ENCODE peak calls at places on chromosomes 1 and 21, in six cellular contexts. F, H, C, K, O and I are unnamed samples.

GRCh38 chr21:36735201-36735515 is 36.2 kb downstream of the SIM2 start:
- DNase-seq in O (no peak), K (no peak), H (no peak), F (no peak), C (no peak), I (no peak)

GRCh38 chr1:199007423-199007822 is 368.6 kb downstream of the PTPRC start:
- DNase-seq in H (no peak), O (no peak), K (no peak), F (peak; percentile 19), C (no peak), I (no peak)

GRCh38 chr1:197884173-197884572 is 18.3 kb upstream of the C1orf53 start:
- DNase-seq in K (no peak), F (no peak), O (no peak), H (no peak), C (no peak), I (no peak)

GRCh38 chr21:46452719-46453118 is 6.0 kb upstream of the DIP2A start:
- DNase-seq in F (no peak), H (no peak), O (no peak), K (no peak), C (no peak), I (no peak)

GRCh38 chr21:34814529-34814951 is 145.7 kb downstream of the CLIC6 start:
- DNase-seq in O (no peak), H (no peak), C (no peak), K (no peak), F (no peak), I (no peak)

GRCh38 chr1:65065535-65066378 is 82.2 kb upstream of the AK4 start:
- DNase-seq in H (peak; percentile 20), F (no peak), C (peak; percentile 48), O (peak; percentile 20), K (peak; percentile 24), I (peak; percentile 50)

GRCh38 chr1:17176306-17177061 is 28.4 kb upstream of the PADI1 start:
- DNase-seq in F (no peak), H (no peak), O (no peak), K (no peak), C (no peak), I (no peak)

GRCh38 chr1:41853907-41854306 is 64.8 kb downstream of the HIVEP3 start:
- DNase-seq in O (no peak), F (no peak), C (no peak), H (no peak), K (no peak), I (no peak)

GRCh38 chr1:1020000-1020404 is at the start of gene AGRN:
- DNase-seq in C (peak; percentile 54), H (no peak), K (no peak), O (no peak), F (peak; percentile 27), I (peak; percentile 67)

GRCh38 chr1:8639165-8639564 is 178.3 kb downstream of the RERE start:
- DNase-seq in F (no peak), H (no peak), C (no peak), K (no peak), O (no peak), I (no peak)

GRCh38 chr21:42258885-42259407 is 40.0 kb downstream of the ABCG1 start:
- DNase-seq in C (no peak), K (no peak), F (no peak), O (no peak), H (no peak), I (peak; percentile 53)

GRCh38 chr1:181318858-181319235 is 164.5 kb upstream of the CACNA1E start:
- DNase-seq in K (no peak), F (no peak), H (no peak), O (no peak), C (no peak), I (no peak)

GRCh38 chr1:17682403-17682802 is 72.7 kb upstream of the ACTL8 start:
- DNase-seq in K (no peak), H (no peak), F (no peak), C (no peak), O (no peak), I (no peak)

GRCh38 chr1:28510350-28511223 is 4.7 kb downstream of the RCC1 start:
- DNase-seq in F (peak; percentile 44), C (no peak), H (no peak), K (no peak), O (no peak), I (no peak)

GRCh38 chr1:154420172-154420571 is 15.0 kb downstream of the IL6R start:
- DNase-seq in H (peak; percentile 59), C (no peak), O (peak; percentile 92), F (peak; percentile 93), K (peak; percentile 75), I (peak; percentile 84)

GRCh38 chr1:231064418-231064817 is 24.4 kb upstream of the FAM89A start:
- DNase-seq in C (no peak), O (no peak), K (no peak), F (no peak), H (no peak), I (no peak)

GRCh38 chr1:22031214-22031962 is 21.1 kb upstream of the CDC42 start:
- DNase-seq in K (no peak), O (no peak), C (no peak), F (peak; percentile 72), H (no peak), I (peak; percentile 30)

GRCh38 chr1:39258146-39258924 is 53.8 kb downstream of the MACF1 start:
- DNase-seq in H (peak; percentile 19), K (peak; percentile 74), O (peak; percentile 72), F (peak; percentile 75), C (peak; percentile 62), I (peak; percentile 67)

GRCh38 chr1:220809704-220810103 is 23.0 kb downstream of the MTARC1 start:
- DNase-seq in F (no peak), H (no peak), K (no peak), O (no peak), C (no peak), I (no peak)

GRCh38 chr1:5394111-5394510 is 598.1 kb downstream of the NPHP4 start:
- DNase-seq in F (no peak), O (no peak), C (no peak), H (no peak), K (no peak), I (no peak)

GRCh38 chr1:20148571-20149500 is 9.7 kb downstream of the PLA2G2F start:
- DNase-seq in H (no peak), K (no peak), F (no peak), C (peak; percentile 9), O (no peak), I (no peak)

GRCh38 chr21:33032434-33033047 is 6.8 kb downstream of the OLIG2 start:
- DNase-seq in H (no peak), F (no peak), K (no peak), O (no peak), C (no peak), I (no peak)

GRCh38 chr1:220271706-220272046 is 577 bp downstream of the RAB3GAP2 start:
- DNase-seq in C (peak; percentile 16), F (peak; percentile 55), K (peak; percentile 7), O (peak; percentile 29), H (no peak), I (no peak)